ENCODE peak calls at places on chromosomes 12 and 14, in five cellular contexts. L is activated CD4-positive, alpha-beta T cell treated with anti-CD3 and anti-CD28 coated beads, Interleukin-2, amount 10 ng/mL, durations not matched to agents 7 days and 5 days; I is cerebellar cortex; F is psoas muscle; P is stimulated activated CD8-positive, alpha-beta memory T cell treated with anti-CD3 and anti-CD28 coated beads, Interleukin-2, amount 100 ng/mL, for 1 hour. R is an unnamed sample.

GRCh38 chr12:26032719-26033241 is 74.3 kb downstream of the RASSF8 start:
- DNase-seq in L (no peak), I (no peak), F (no peak), P (no peak), R (no peak)

GRCh38 chr12:6052940-6053329 is 71.5 kb downstream of the VWF start:
- DNase-seq in L (no peak), I (no peak), F (no peak), P (no peak), R (no peak)

GRCh38 chr12:117098361-117099217 is 627 bp downstream of the TESC start:
- DNase-seq in L (peak; percentile 37), I (no peak), F (no peak), P (no peak), R (no peak)

GRCh38 chr14:60775296-60775695 is 40.7 kb downstream of the MNAT1 start:
- DNase-seq in L (no peak), I (no peak), F (no peak), P (no peak), R (no peak)

GRCh38 chr14:103898711-103899110 is 29.5 kb upstream of the TDRD9 start:
- DNase-seq in L (no peak), I (no peak), F (no peak), P (no peak), R (no peak)

GRCh38 chr12:15859136-15859535 is 23.1 kb upstream of the STRAP start:
- DNase-seq in L (no peak), I (no peak), F (no peak), P (no peak), R (no peak)

GRCh38 chr12:51926718-51927117 is 19.4 kb downstream of the ACVRL1 start:
- DNase-seq in L (peak; percentile 58), I (peak; percentile 40), F (no peak), P (no peak), R (no peak)

GRCh38 chr12:123972448-123973401 is at the start of the genes CCDC92 and ZNF664:
- DNase-seq in L (peak; percentile 93), I (peak; percentile 84), F (peak; percentile 93), P (peak; percentile 91), R (peak; percentile 92)

R was measured in stimulated activated CD4-positive, alpha-beta T cell treated with anti-CD3 and anti-CD28 coated beads, Interleukin-1b, Interleukin-23, amount 100 ng/mL, for 1 hour.